ENCODE peak calls at places on chromosomes 12 and 14, in ten cellular contexts. One of them, this sample, is unnamed.
A peak's percentile ranks its signal among the peaks of the same experiment; 100 is the strongest.

GRCh38 chr14:104101086-104101621 is 15.7 kb downstream of the ASPG start:
- DNase-seq in hepatocyte: no peak
- DNase-seq in RWPE1: no peak
- DNase-seq in stomach: peak; percentile 67
- DNase-seq in body of pancreas: no peak
- DNase-seq in HCT116: no peak
- DNase-seq in IMR-90: no peak
- DNase-seq in sigmoid colon: no peak
- DNase-seq in dorsolateral prefrontal cortex: peak; percentile 38
- DNase-seq in psoas muscle: peak; percentile 4
- DNase-seq in this sample: no peak

GRCh38 chr12:56150563-56150962 is 1.8 kb upstream of the MYL6B start:
- DNase-seq in stomach: no peak
- DNase-seq in IMR-90: peak; percentile 43
- DNase-seq in body of pancreas: no peak
- DNase-seq in hepatocyte: no peak
- DNase-seq in psoas muscle: no peak
- DNase-seq in sigmoid colon: no peak
- DNase-seq in HCT116: no peak
- DNase-seq in RWPE1: peak; percentile 33
- DNase-seq in dorsolateral prefrontal cortex: no peak
- DNase-seq in this sample: no peak

GRCh38 chr12:4610481-4610880 is 38.4 kb downstream of the AKAP3 start:
- DNase-seq in dorsolateral prefrontal cortex: no peak
- DNase-seq in stomach: no peak
- DNase-seq in IMR-90: no peak
- DNase-seq in hepatocyte: no peak
- DNase-seq in sigmoid colon: no peak
- DNase-seq in RWPE1: no peak
- DNase-seq in psoas muscle: no peak
- DNase-seq in HCT116: no peak
- DNase-seq in body of pancreas: no peak
- DNase-seq in this sample: no peak

GRCh38 chr14:60328588-60328987 is 79.6 kb downstream of the PPM1A start:
- DNase-seq in body of pancreas: no peak
- DNase-seq in stomach: no peak
- DNase-seq in sigmoid colon: no peak
- DNase-seq in psoas muscle: no peak
- DNase-seq in IMR-90: no peak
- DNase-seq in dorsolateral prefrontal cortex: no peak
- DNase-seq in HCT116: no peak
- DNase-seq in RWPE1: no peak
- DNase-seq in hepatocyte: no peak
- DNase-seq in this sample: no peak

GRCh38 chr14:73833530-73834257 is 17.9 kb upstream of the PTGR2 start:
- DNase-seq in body of pancreas: no peak
- DNase-seq in dorsolateral prefrontal cortex: no peak
- DNase-seq in HCT116: no peak
- DNase-seq in IMR-90: peak; percentile 44
- DNase-seq in hepatocyte: peak; percentile 53
- DNase-seq in RWPE1: no peak
- DNase-seq in sigmoid colon: no peak
- DNase-seq in stomach: no peak
- DNase-seq in psoas muscle: no peak
- DNase-seq in this sample: no peak

GRCh38 chr14:102474934-102475333 is 34.6 kb downstream of the ANKRD9 start:
- DNase-seq in HCT116: no peak
- DNase-seq in dorsolateral prefrontal cortex: no peak
- DNase-seq in RWPE1: no peak
- DNase-seq in stomach: peak; percentile 35
- DNase-seq in IMR-90: peak; percentile 80
- DNase-seq in body of pancreas: peak; percentile 27
- DNase-seq in hepatocyte: no peak
- DNase-seq in psoas muscle: peak; percentile 85
- DNase-seq in sigmoid colon: peak; percentile 84
- DNase-seq in this sample: no peak

GRCh38 chr14:88166616-88167015 is 156.5 kb downstream of the KCNK10 start:
- DNase-seq in RWPE1: peak; percentile 12
- DNase-seq in HCT116: no peak
- DNase-seq in psoas muscle: no peak
- DNase-seq in body of pancreas: no peak
- DNase-seq in stomach: no peak
- DNase-seq in IMR-90: peak; percentile 11
- DNase-seq in dorsolateral prefrontal cortex: no peak
- DNase-seq in hepatocyte: peak; percentile 26
- DNase-seq in sigmoid colon: no peak
- DNase-seq in this sample: no peak

GRCh38 chr12:105156260-105156659 is 48.7 kb downstream of the WASHC4 start:
- DNase-seq in body of pancreas: no peak
- DNase-seq in RWPE1: no peak
- DNase-seq in dorsolateral prefrontal cortex: no peak
- DNase-seq in sigmoid colon: no peak
- DNase-seq in hepatocyte: no peak
- DNase-seq in stomach: no peak
- DNase-seq in HCT116: no peak
- DNase-seq in IMR-90: no peak
- DNase-seq in psoas muscle: no peak
- DNase-seq in this sample: no peak

GRCh38 chr12:79618848-79619404 is 71.8 kb downstream of the PAWR start:
- DNase-seq in RWPE1: peak; percentile 73
- DNase-seq in psoas muscle: no peak
- DNase-seq in hepatocyte: no peak
- DNase-seq in body of pancreas: no peak
- DNase-seq in HCT116: no peak
- DNase-seq in dorsolateral prefrontal cortex: no peak
- DNase-seq in IMR-90: peak; percentile 75
- DNase-seq in stomach: no peak
- DNase-seq in sigmoid colon: no peak
- DNase-seq in this sample: no peak

GRCh38 chr12:96401061-96401871 is 1.0 kb upstream of the CDK17 start:
- DNase-seq in RWPE1: peak; percentile 74
- DNase-seq in psoas muscle: no peak
- DNase-seq in sigmoid colon: no peak
- DNase-seq in dorsolateral prefrontal cortex: no peak
- DNase-seq in body of pancreas: peak; percentile 31
- DNase-seq in HCT116: peak; percentile 51
- DNase-seq in IMR-90: peak; percentile 89
- DNase-seq in stomach: no peak
- DNase-seq in hepatocyte: peak; percentile 67
- DNase-seq in this sample: no peak

GRCh38 chr12:104985206-104985605 is 910 bp upstream of the NOPCHAP1 start:
- DNase-seq in hepatocyte: no peak
- DNase-seq in body of pancreas: no peak
- DNase-seq in dorsolateral prefrontal cortex: no peak
- DNase-seq in psoas muscle: no peak
- DNase-seq in RWPE1: no peak
- DNase-seq in HCT116: no peak
- DNase-seq in IMR-90: no peak
- DNase-seq in sigmoid colon: no peak
- DNase-seq in stomach: no peak
- DNase-seq in this sample: no peak

GRCh38 chr12:21939435-21939834 is 1.8 kb downstream of the ABCC9 start:
- DNase-seq in IMR-90: no peak
- DNase-seq in HCT116: no peak
- DNase-seq in psoas muscle: no peak
- DNase-seq in RWPE1: no peak
- DNase-seq in sigmoid colon: no peak
- DNase-seq in dorsolateral prefrontal cortex: no peak
- DNase-seq in body of pancreas: no peak
- DNase-seq in hepatocyte: no peak
- DNase-seq in stomach: no peak
- DNase-seq in this sample: no peak

GRCh38 chr12:131783915-131784541 is 44.2 kb upstream of the MMP17 start:
- DNase-seq in hepatocyte: no peak
- DNase-seq in HCT116: peak; percentile 73
- DNase-seq in psoas muscle: no peak
- DNase-seq in stomach: no peak
- DNase-seq in body of pancreas: no peak
- DNase-seq in sigmoid colon: peak; percentile 32
- DNase-seq in IMR-90: peak; percentile 86
- DNase-seq in RWPE1: peak; percentile 65
- DNase-seq in dorsolateral prefrontal cortex: peak; percentile 67
- DNase-seq in this sample: no peak

GRCh38 chr12:60035835-60036234 is 440.0 kb downstream of the SLC16A7 start:
- DNase-seq in dorsolateral prefrontal cortex: no peak
- DNase-seq in hepatocyte: no peak
- DNase-seq in body of pancreas: no peak
- DNase-seq in HCT116: no peak
- DNase-seq in sigmoid colon: no peak
- DNase-seq in IMR-90: peak; percentile 27
- DNase-seq in psoas muscle: no peak
- DNase-seq in RWPE1: peak; percentile 20
- DNase-seq in stomach: no peak
- DNase-seq in this sample: no peak

GRCh38 chr12:6376965-6377666 is 1.8 kb upstream of the SCNN1A start:
- DNase-seq in IMR-90: no peak
- DNase-seq in sigmoid colon: no peak
- DNase-seq in RWPE1: no peak
- DNase-seq in HCT116: no peak
- DNase-seq in stomach: peak; percentile 24
- DNase-seq in psoas muscle: no peak
- DNase-seq in hepatocyte: no peak
- DNase-seq in dorsolateral prefrontal cortex: no peak
- DNase-seq in body of pancreas: no peak
- DNase-seq in this sample: no peak

GRCh38 chr14:69606258-69606657 is 5.1 kb upstream of the SUSD6 start:
- DNase-seq in psoas muscle: no peak
- DNase-seq in sigmoid colon: no peak
- DNase-seq in stomach: no peak
- DNase-seq in body of pancreas: no peak
- DNase-seq in IMR-90: no peak
- DNase-seq in hepatocyte: peak; percentile 65
- DNase-seq in HCT116: no peak
- DNase-seq in RWPE1: no peak
- DNase-seq in dorsolateral prefrontal cortex: no peak
- DNase-seq in this sample: no peak

GRCh38 chr12:131752457-131752856 is 41.6 kb downstream of the SFSWAP start:
- DNase-seq in hepatocyte: no peak
- DNase-seq in body of pancreas: no peak
- DNase-seq in stomach: no peak
- DNase-seq in RWPE1: no peak
- DNase-seq in IMR-90: no peak
- DNase-seq in sigmoid colon: no peak
- DNase-seq in dorsolateral prefrontal cortex: no peak
- DNase-seq in psoas muscle: no peak
- DNase-seq in HCT116: no peak
- DNase-seq in this sample: no peak

DNA sequence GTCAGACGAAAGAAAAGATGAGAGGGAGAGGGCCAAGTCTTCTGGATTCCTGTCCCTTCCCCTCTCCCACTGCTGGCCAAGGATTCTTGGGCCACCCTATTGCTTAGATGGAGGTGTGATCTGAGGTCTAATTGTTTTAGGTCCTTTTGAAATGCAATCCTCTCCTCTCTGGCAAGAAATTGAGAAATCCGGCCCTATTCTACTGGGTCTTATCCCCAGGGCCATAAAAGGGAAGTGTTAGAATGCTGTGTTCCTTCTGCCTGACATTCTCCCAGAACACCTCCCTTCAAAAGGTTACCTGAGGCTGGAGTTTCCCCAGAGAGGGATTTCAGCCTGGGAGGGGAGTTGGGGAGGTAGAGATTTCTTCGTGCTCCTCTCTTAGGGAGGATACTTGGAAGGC is 4.4 kb downstream of the WNT5B start:
- DNase-seq in sigmoid colon: no peak
- DNase-seq in HCT116: no peak
- DNase-seq in stomach: no peak
- DNase-seq in IMR-90: no peak
- DNase-seq in hepatocyte: no peak
- DNase-seq in dorsolateral prefrontal cortex: no peak
- DNase-seq in body of pancreas: no peak
- DNase-seq in RWPE1: no peak
- DNase-seq in psoas muscle: no peak
- DNase-seq in this sample: no peak
- H3K27ac ChIP-seq in sigmoid colon: peak overlapping the region; percentile 58
- H3K27ac ChIP-seq in HCT116: no peak overlapping the region
- H3K27ac ChIP-seq in stomach: no peak overlapping the region
- H3K27ac ChIP-seq in IMR-90: no peak overlapping the region
- H3K27ac ChIP-seq in hepatocyte: no peak overlapping the region
- H3K27ac ChIP-seq in dorsolateral prefrontal cortex: no peak overlapping the region
- H3K27ac ChIP-seq in body of pancreas: no peak overlapping the region
- H3K27ac ChIP-seq in RWPE1: no peak overlapping the region
- H3K27ac ChIP-seq in psoas muscle: no peak overlapping the region
- H3K27ac ChIP-seq in this sample: no peak overlapping the region

GRCh38 chr12:62724947-62725447 is 210.0 kb downstream of the PPM1H start:
- DNase-seq in sigmoid colon: no peak
- DNase-seq in hepatocyte: peak; percentile 85
- DNase-seq in psoas muscle: no peak
- DNase-seq in IMR-90: peak; percentile 96
- DNase-seq in stomach: peak; percentile 67
- DNase-seq in RWPE1: peak; percentile 89
- DNase-seq in dorsolateral prefrontal cortex: no peak
- DNase-seq in body of pancreas: peak; percentile 22
- DNase-seq in HCT116: peak; percentile 99
- DNase-seq in this sample: no peak
- H3K27ac ChIP-seq in sigmoid colon: no peak overlapping the region
- H3K27ac ChIP-seq in hepatocyte: peak overlapping the region; percentile 71
- H3K27ac ChIP-seq in psoas muscle: no peak overlapping the region
- H3K27ac ChIP-seq in IMR-90: peak overlapping the region; percentile 72
- H3K27ac ChIP-seq in stomach: peak overlapping the region; percentile 56
- H3K27ac ChIP-seq in RWPE1: peak overlapping the region; percentile 64
- H3K27ac ChIP-seq in dorsolateral prefrontal cortex: no peak overlapping the region
- H3K27ac ChIP-seq in body of pancreas: no peak overlapping the region
- H3K27ac ChIP-seq in HCT116: peak overlapping the region; percentile 85
- H3K27ac ChIP-seq in this sample: no peak overlapping the region

GRCh38 chr12:27851311-27851710 is 71.3 kb upstream of the MANSC4 start:
- DNase-seq in body of pancreas: no peak
- DNase-seq in hepatocyte: no peak
- DNase-seq in sigmoid colon: no peak
- DNase-seq in stomach: no peak
- DNase-seq in IMR-90: no peak
- DNase-seq in HCT116: no peak
- DNase-seq in dorsolateral prefrontal cortex: no peak
- DNase-seq in psoas muscle: no peak
- DNase-seq in RWPE1: no peak
- DNase-seq in this sample: no peak
- H3K27ac ChIP-seq in body of pancreas: no peak overlapping the region
- H3K27ac ChIP-seq in hepatocyte: no peak overlapping the region
- H3K27ac ChIP-seq in sigmoid colon: no peak overlapping the region
- H3K27ac ChIP-seq in stomach: no peak overlapping the region
- H3K27ac ChIP-seq in IMR-90: no peak overlapping the region
- H3K27ac ChIP-seq in HCT116: no peak overlapping the region
- H3K27ac ChIP-seq in dorsolateral prefrontal cortex: no peak overlapping the region
- H3K27ac ChIP-seq in psoas muscle: no peak overlapping the region
- H3K27ac ChIP-seq in RWPE1: no peak overlapping the region
- H3K27ac ChIP-seq in this sample: no peak overlapping the region

GRCh38 chr14:101359221-101360044 is 201.9 kb upstream of the DIO3 start:
- DNase-seq in hepatocyte: peak; percentile 55
- DNase-seq in IMR-90: no peak
- DNase-seq in RWPE1: no peak
- DNase-seq in body of pancreas: no peak
- DNase-seq in psoas muscle: peak; percentile 75
- DNase-seq in sigmoid colon: peak; percentile 95
- DNase-seq in HCT116: no peak
- DNase-seq in stomach: no peak
- DNase-seq in dorsolateral prefrontal cortex: no peak
- DNase-seq in this sample: no peak
- H3K27ac ChIP-seq in hepatocyte: peak overlapping the region; percentile 91
- H3K27ac ChIP-seq in IMR-90: no peak overlapping the region
- H3K27ac ChIP-seq in RWPE1: no peak overlapping the region
- H3K27ac ChIP-seq in body of pancreas: no peak overlapping the region
- H3K27ac ChIP-seq in psoas muscle: peak overlapping the region; percentile 36
- H3K27ac ChIP-seq in sigmoid colon: peak overlapping the region; percentile 90
- H3K27ac ChIP-seq in HCT116: no peak overlapping the region
- H3K27ac ChIP-seq in stomach: peak overlapping the region; percentile 84
- H3K27ac ChIP-seq in dorsolateral prefrontal cortex: no peak overlapping the region
- H3K27ac ChIP-seq in this sample: no peak overlapping the region